ENCODE peak calls at places on chromosomes 13 and 19, in four cellular contexts. E, I, Y and U are unnamed samples.

GRCh38 chr19:7973883-7974282 is 30.4 kb upstream of the TIMM44 start:
- DNase-seq in E (no peak), I (no peak), Y (peak), U (peak)

GRCh38 chr13:26839682-26840081 is 79.1 kb upstream of the GPR12 start:
- DNase-seq in E (no peak), I (no peak), Y (no peak), U (no peak)

GRCh38 chr13:89550842-89551422 is 1796.6 kb upstream of the MIR17HG start:
- DNase-seq in E (no peak), I (no peak), Y (no peak), U (no peak)

GRCh38 chr13:95970878-95971277 is 82.3 kb downstream of the UGGT2 start:
- DNase-seq in E (no peak), I (no peak), Y (no peak), U (no peak)

GRCh38 chr13:30864352-30865130 is 41.5 kb upstream of the MEDAG start:
- DNase-seq in E (peak), I (no peak), Y (no peak), U (no peak)

GRCh38 chr13:112959206-112959605 is 9.8 kb upstream of the MCF2L start:
- DNase-seq in E (no peak), I (no peak), Y (peak), U (peak)

GRCh38 chr19:8567522-8568172 is 9.6 kb downstream of the MYO1F start:
- DNase-seq in E (no peak), I (no peak), Y (no peak), U (no peak)

GRCh38 chr19:53463263-53463662 is 4.3 kb upstream of the ZNF813 start:
- DNase-seq in E (peak), I (no peak), Y (peak), U (peak)

GRCh38 chr19:2048959-2049740 is 1.9 kb downstream of the MKNK2 start:
- DNase-seq in E (no peak), I (no peak), Y (peak), U (peak)

GRCh38 chr13:20161951-20162300 is 1.1 kb upstream of the GJA3 start:
- DNase-seq in E (no peak), I (no peak), Y (no peak), U (no peak)